ENCODE peak calls at places on chromosomes 6 and 20, in ten cellular contexts. P, D, Q, F, S, C, Y, K, W and U are unnamed samples.

GRCh38 chr20:2626853-2627541 is 25.4 kb upstream of the NOP56 start:
- DNase-seq in P (peak; percentile 54), D (no peak), Q (no peak), F (no peak), S (peak; percentile 64), C (no peak), Y (peak; percentile 75), K (no peak), W (peak; percentile 51), U (peak; percentile 81)

GRCh38 chr6:16130437-16130891 is 1.6 kb downstream of the MYLIP start:
- DNase-seq in P (no peak), D (no peak), Q (no peak), F (no peak), S (no peak), C (no peak), Y (no peak), K (no peak), W (no peak), U (peak; percentile 17)

GRCh38 chr6:165804331-165805066 is 141.5 kb upstream of the PDE10A start:
- DNase-seq in P (no peak), D (no peak), Q (no peak), F (no peak), S (no peak), C (no peak), Y (peak; percentile 8), K (no peak), W (no peak), U (peak; percentile 11)

GRCh38 chr6:107386340-107386739 is 73.0 kb downstream of the PDSS2 start:
- DNase-seq in P (peak; percentile 6), D (no peak), Q (no peak), F (no peak), S (no peak), C (no peak), Y (peak; percentile 13), K (no peak), W (no peak), U (peak; percentile 27)

GRCh38 chr20:14879020-14879697 is 541.7 kb upstream of the FLRT3 start:
- DNase-seq in P (peak; percentile 70), D (peak; percentile 13), Q (no peak), F (no peak), S (peak; percentile 78), C (no peak), Y (peak; percentile 68), K (no peak), W (peak; percentile 24), U (peak; percentile 95)

GRCh38 chr6:16059496-16059895 is 69.4 kb upstream of the MYLIP start:
- DNase-seq in P (no peak), D (peak; percentile 53), Q (no peak), F (no peak), S (no peak), C (no peak), Y (no peak), K (no peak), W (no peak), U (no peak)

GRCh38 chr20:62832212-62832922 is 15.5 kb downstream of the COL9A3 start:
- DNase-seq in P (no peak), D (peak; percentile 67), Q (no peak), F (peak; percentile 29), S (no peak), C (peak; percentile 38), Y (no peak), K (no peak), W (no peak), U (peak; percentile 21)

GRCh38 chr6:166476634-166477215 is 94.0 kb upstream of the MPC1 start:
- DNase-seq in P (no peak), D (no peak), Q (no peak), F (no peak), S (no peak), C (no peak), Y (no peak), K (no peak), W (no peak), U (no peak)

GRCh38 chr6:130622142-130622541 is 205.1 kb upstream of the SMLR1 start:
- DNase-seq in P (no peak), D (no peak), Q (no peak), F (no peak), S (no peak), C (no peak), Y (no peak), K (no peak), W (peak; percentile 69), U (peak; percentile 36)

GRCh38 chr20:10682939-10683338 is 9.1 kb upstream of the JAG1 start:
- DNase-seq in P (no peak), D (no peak), Q (no peak), F (no peak), S (no peak), C (no peak), Y (no peak), K (no peak), W (peak; percentile 47), U (no peak)

GRCh38 chr6:109373762-109374161 is 8.5 kb downstream of the CD164 start:
- DNase-seq in P (no peak), D (no peak), Q (no peak), F (peak; percentile 27), S (no peak), C (no peak), Y (peak; percentile 26), K (no peak), W (no peak), U (peak; percentile 40)

GRCh38 chr6:46473866-46474265 is 17.4 kb downstream of the RCAN2 start:
- DNase-seq in P (no peak), D (no peak), Q (no peak), F (no peak), S (no peak), C (no peak), Y (peak; percentile 56), K (no peak), W (peak; percentile 32), U (peak; percentile 84)

GRCh38 chr6:165967768-165968408 is 199.8 kb downstream of the TBXT start:
- DNase-seq in P (no peak), D (no peak), Q (no peak), F (no peak), S (peak; percentile 11), C (no peak), Y (no peak), K (no peak), W (peak; percentile 37), U (peak; percentile 43)

GRCh38 chr6:158500016-158500735 is 59.7 kb upstream of the TMEM181 start:
- DNase-seq in P (peak; percentile 49), D (peak; percentile 70), Q (no peak), F (no peak), S (peak; percentile 54), C (no peak), Y (peak; percentile 50), K (no peak), W (peak; percentile 59), U (peak; percentile 72)

GRCh38 chr6:80789912-80790635 is 683.6 kb downstream of the BCKDHB start:
- DNase-seq in P (peak; percentile 39), D (no peak), Q (no peak), F (no peak), S (no peak), C (no peak), Y (peak; percentile 72), K (no peak), W (peak; percentile 35), U (peak; percentile 54)

GRCh38 chr20:18904624-18905023 is 91.0 kb downstream of the SCP2D1 start:
- DNase-seq in P (no peak), D (peak; percentile 12), Q (no peak), F (no peak), S (no peak), C (no peak), Y (peak; percentile 2), K (no peak), W (no peak), U (peak; percentile 10)

GRCh38 chr6:39307462-39307861 is 6.8 kb downstream of the KCNK17 start:
- DNase-seq in P (no peak), D (no peak), Q (no peak), F (no peak), S (no peak), C (no peak), Y (no peak), K (no peak), W (no peak), U (no peak)

GRCh38 chr6:115456848-115457247 is 603.8 kb downstream of the FRK start:
- DNase-seq in P (no peak), D (no peak), Q (no peak), F (no peak), S (no peak), C (no peak), Y (no peak), K (no peak), W (no peak), U (no peak)

GRCh38 chr20:10539818-10540553 is 104.9 kb downstream of the SLX4IP start:
- DNase-seq in P (no peak), D (no peak), Q (no peak), F (no peak), S (no peak), C (no peak), Y (no peak), K (no peak), W (no peak), U (no peak)

GRCh38 chr6:169934699-169935347 is 183.4 kb downstream of the ERMARD start:
- DNase-seq in P (no peak), D (no peak), Q (no peak), F (no peak), S (no peak), C (no peak), Y (no peak), K (no peak), W (no peak), U (no peak)

GRCh38 chr6:160077526-160077925 is 44.1 kb upstream of the SLC22A1 start:
- DNase-seq in P (peak; percentile 13), D (no peak), Q (no peak), F (no peak), S (no peak), C (no peak), Y (peak; percentile 65), K (no peak), W (peak; percentile 71), U (peak; percentile 71)

GRCh38 chr20:19889011-19889953 is 127.9 kb upstream of the NAA20 start:
- DNase-seq in P (peak; percentile 70), D (peak; percentile 65), Q (peak; percentile 35), F (no peak), S (peak; percentile 66), C (no peak), Y (peak; percentile 88), K (no peak), W (peak; percentile 76), U (peak; percentile 81)

GRCh38 chr6:170129691-170130171 is 161.1 kb downstream of the DLL1 start:
- DNase-seq in P (no peak), D (peak; percentile 96), Q (no peak), F (no peak), S (peak; percentile 11), C (no peak), Y (no peak), K (no peak), W (no peak), U (peak; percentile 29)

GRCh38 chr6:17098538-17098937 is 3.3 kb upstream of the STMND1 start:
- DNase-seq in P (peak; percentile 17), D (no peak), Q (no peak), F (no peak), S (no peak), C (no peak), Y (no peak), K (no peak), W (peak; percentile 47), U (peak; percentile 22)

GRCh38 chr20:35695245-35695749 is 3.9 kb downstream of the NFS1 start:
- DNase-seq in P (no peak), D (no peak), Q (no peak), F (no peak), S (no peak), C (no peak), Y (no peak), K (no peak), W (no peak), U (no peak)

GRCh38 chr20:6265204-6265904 is 142.5 kb upstream of the FERMT1 start:
- DNase-seq in P (peak; percentile 89), D (peak; percentile 54), Q (no peak), F (no peak), S (peak; percentile 14), C (no peak), Y (peak; percentile 49), K (no peak), W (peak; percentile 73), U (peak; percentile 71)

GRCh38 chr6:168035098-168035660 is 37.7 kb downstream of the KIF25 start:
- DNase-seq in P (peak; percentile 43), D (no peak), Q (no peak), F (no peak), S (no peak), C (no peak), Y (peak; percentile 77), K (no peak), W (peak; percentile 78), U (peak; percentile 67)

GRCh38 chr6:123913858-123914257 is 110.2 kb downstream of the NKAIN2 start:
- DNase-seq in P (peak; percentile 9), D (no peak), Q (no peak), F (no peak), S (no peak), C (no peak), Y (no peak), K (no peak), W (peak; percentile 41), U (peak; percentile 3)